ENCODE peak calls at places on chromosomes 5 and 9, in eight cellular contexts. Z is tibial artery; U is fibroblast of lung; R is H9; V is A673; S is CD8-positive, alpha-beta T cell; N is upper lobe of left lung; Q is left ventricle myocardium inferior. D is an unnamed sample.

GRCh38 chr5:31232273-31232888 is 38.9 kb downstream of the CDH6 start:
- DNase-seq in Z (no peak), U (peak), R (peak), V (peak), S (no peak), N (no peak), Q (no peak), D (no peak)

GRCh38 chr5:180104131-180104530 is 32.6 kb upstream of the RNF130 start:
- DNase-seq in Z (peak), U (no peak), R (no peak), V (no peak), S (no peak), N (no peak), Q (no peak), D (no peak)

GRCh38 chr9:33637881-33638280 is 113.8 kb downstream of the ANKRD18B start:
- DNase-seq in Z (no peak), U (no peak), R (no peak), V (no peak), S (no peak), N (no peak), Q (no peak), D (no peak)

GRCh38 chr9:113578877-113579269 is 115.3 kb downstream of the RGS3 start:
- DNase-seq in Z (no peak), U (peak), R (no peak), V (no peak), S (peak), N (peak), Q (peak), D (no peak)

GRCh38 chr5:180187767-180188166 is 21.2 kb downstream of the RASGEF1C start:
- DNase-seq in Z (no peak), U (no peak), R (no peak), V (no peak), S (no peak), N (no peak), Q (no peak), D (no peak)

GRCh38 chr5:149485655-149486615 is 65.3 kb downstream of the CSNK1A1 start:
- DNase-seq in Z (peak), U (peak), R (no peak), V (peak), S (no peak), N (peak), Q (peak), D (no peak)

GRCh38 chr5:80160242-80160641 is 95.6 kb downstream of the SERINC5 start:
- DNase-seq in Z (no peak), U (no peak), R (no peak), V (no peak), S (no peak), N (no peak), Q (no peak), D (no peak)

GRCh38 chr5:53071298-53071697 is 38.3 kb downstream of the MOCS2 start:
- DNase-seq in Z (no peak), U (no peak), R (no peak), V (no peak), S (no peak), N (no peak), Q (no peak), D (no peak)

GRCh38 chr5:474826-475661 is 32.1 kb downstream of the EXOC3 start:
- DNase-seq in Z (peak), U (no peak), R (no peak), V (no peak), S (no peak), N (no peak), Q (peak), D (peak)

GRCh38 chr9:81673310-81673709 is 16.0 kb downstream of the TLE1 start:
- DNase-seq in Z (no peak), U (no peak), R (peak), V (no peak), S (no peak), N (no peak), Q (no peak), D (no peak)

GRCh38 chr5:142395334-142395733 is 70.5 kb upstream of the SPRY4 start:
- DNase-seq in Z (peak), U (no peak), R (no peak), V (no peak), S (no peak), N (no peak), Q (no peak), D (no peak)

GRCh38 chr9:125343518-125344284 is 82.1 kb downstream of the GAPVD1 start:
- DNase-seq in Z (no peak), U (peak), R (peak), V (peak), S (no peak), N (peak), Q (no peak), D (no peak)

GRCh38 chr5:136080483-136081180 is 51.8 kb downstream of the TGFBI start:
- DNase-seq in Z (peak), U (peak), R (peak), V (peak), S (peak), N (peak), Q (peak), D (peak)

GRCh38 chr9:116020146-116020545 is 133.4 kb upstream of the PAPPA start:
- DNase-seq in Z (no peak), U (peak), R (no peak), V (no peak), S (no peak), N (no peak), Q (no peak), D (no peak)

GRCh38 chr9:106877345-106877744 is 14.4 kb downstream of the ZNF462 start:
- DNase-seq in Z (no peak), U (no peak), R (no peak), V (no peak), S (no peak), N (no peak), Q (no peak), D (no peak)

GRCh38 chr9:106880081-106880480 is 17.1 kb downstream of the ZNF462 start:
- DNase-seq in Z (no peak), U (no peak), R (no peak), V (no peak), S (no peak), N (no peak), Q (no peak), D (no peak)

GRCh38 chr9:106878081-106878837 is 15.3 kb downstream of the ZNF462 start:
- DNase-seq in Z (no peak), U (no peak), R (peak), V (no peak), S (no peak), N (no peak), Q (no peak), D (no peak)

GRCh38 chr9:106880863-106881262 is 17.9 kb downstream of the ZNF462 start:
- DNase-seq in Z (no peak), U (peak), R (no peak), V (no peak), S (no peak), N (no peak), Q (no peak), D (peak)

GRCh38 chr9:106878943-106879916 is 16.3 kb downstream of the ZNF462 start:
- DNase-seq in Z (peak), U (peak), R (no peak), V (peak), S (no peak), N (peak), Q (peak), D (peak)
- H3K27ac ChIP-seq in Z (no peak), U (peak), R (peak), V (no peak), S (no peak), N (peak), Q (peak), D (peak)

DNA sequence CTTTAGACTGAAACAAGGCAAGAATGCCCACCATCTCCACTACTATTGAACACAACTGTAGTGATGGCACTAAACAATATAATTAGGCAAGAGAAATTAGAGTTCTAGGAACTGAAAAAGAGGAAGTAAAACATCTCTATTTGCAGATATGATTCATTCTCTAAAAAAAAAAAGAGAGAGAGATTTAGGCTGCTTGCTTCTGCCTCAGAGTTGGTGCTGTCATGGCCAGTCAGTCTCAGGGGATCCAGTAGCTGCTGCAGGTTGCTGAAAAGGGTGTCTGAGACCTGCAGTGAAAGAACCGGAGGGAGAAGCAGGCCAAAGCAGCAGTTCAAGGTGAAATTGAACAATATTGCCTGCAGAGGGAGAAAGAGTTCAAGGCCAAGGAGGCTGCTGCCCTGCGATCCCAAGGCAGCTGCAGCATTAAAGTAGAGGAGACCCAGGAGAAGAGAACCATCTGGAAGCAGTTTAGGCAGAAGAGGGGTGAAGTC is 72.5 kb downstream of the AP3B1 start:
- DNase-seq in Z (no peak), U (no peak), R (peak), V (peak), S (no peak), N (no peak), Q (no peak), D (no peak)
- TF ChIP-seq CTCF in Z (no peak), U (no peak), R (peak), V (peak), S (no peak), N (no peak), Q (no peak), D (no peak)

DNA sequence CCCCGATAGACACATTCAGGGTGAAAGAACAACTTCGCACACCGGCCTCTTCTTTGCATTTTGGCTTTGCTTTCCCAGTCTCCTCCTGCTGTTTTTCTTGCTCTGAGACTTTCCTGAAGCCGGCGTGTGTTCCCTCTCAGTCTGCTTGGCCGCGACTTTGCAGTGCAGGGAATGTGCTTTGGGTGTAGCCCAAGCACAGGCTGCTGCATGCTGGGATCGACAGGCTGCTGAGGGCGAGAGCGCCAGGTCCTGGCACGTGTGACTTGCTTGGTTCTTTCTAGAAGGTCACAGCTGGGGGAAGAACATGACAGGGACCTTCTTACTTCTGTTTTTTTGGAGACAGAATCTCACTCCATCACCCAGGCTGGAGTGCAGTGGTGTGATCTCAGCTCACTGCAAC is 40.6 kb downstream of the TENT4A start:
- DNase-seq in Z (peak), U (no peak), R (no peak), V (no peak), S (no peak), N (no peak), Q (no peak), D (no peak)
- H3K27ac ChIP-seq in Z (no peak), U (no peak), R (no peak), V (no peak), S (no peak), N (no peak), Q (no peak), D (no peak)

DNA sequence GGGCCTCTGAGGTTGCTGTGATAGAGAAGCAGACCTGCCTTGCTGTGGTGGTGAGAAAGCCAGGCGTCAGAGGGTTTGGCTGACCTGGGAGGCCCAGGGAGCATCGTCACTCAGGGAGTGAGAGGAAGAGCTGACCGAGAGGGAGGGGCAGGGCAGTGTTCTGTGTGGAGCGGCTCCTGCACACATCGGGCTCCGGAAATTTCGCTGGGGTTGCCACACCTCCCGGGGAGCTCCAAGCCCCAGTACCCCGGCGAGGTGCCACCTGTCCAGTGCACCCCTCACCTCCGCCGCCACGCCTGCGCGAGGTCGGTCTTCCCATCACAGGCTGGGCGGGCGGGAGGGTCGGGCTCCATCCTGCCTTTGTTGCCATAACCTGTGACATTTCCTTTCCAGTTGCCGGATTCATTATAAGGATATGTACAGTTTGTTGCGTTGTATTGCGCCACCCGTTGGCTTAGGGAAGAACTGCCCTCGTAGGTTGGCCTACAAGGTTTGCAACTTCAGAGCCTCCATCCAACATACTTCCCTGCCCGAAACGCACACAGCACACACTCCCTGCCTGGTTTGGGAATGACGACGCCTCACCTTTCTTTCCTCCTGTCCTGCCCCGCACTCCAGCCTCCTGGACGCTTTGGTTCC is 223.2 kb downstream of the CACNA1B start:
- DNase-seq in Z (no peak), U (no peak), R (peak), V (peak), S (no peak), N (peak), Q (no peak), D (no peak)
- TF ChIP-seq CTCF in Z (no peak), U (no peak), R (peak), V (peak), S (no peak), N (no peak), Q (peak), D (no peak)

GRCh38 chr9:93186151-93186715 is 2.3 kb downstream of the WNK2 start:
- DNase-seq in Z (no peak), U (no peak), R (no peak), V (no peak), S (no peak), N (no peak), Q (no peak), D (no peak)

GRCh38 chr9:93188426-93189368 is 4.8 kb downstream of the WNK2 start:
- DNase-seq in Z (no peak), U (no peak), R (no peak), V (no peak), S (no peak), N (no peak), Q (no peak), D (no peak)

GRCh38 chr9:93185261-93186150 is 1.6 kb downstream of the WNK2 start:
- DNase-seq in Z (no peak), U (no peak), R (no peak), V (no peak), S (no peak), N (no peak), Q (no peak), D (no peak)

GRCh38 chr9:93187574-93187973 is 3.6 kb downstream of the WNK2 start:
- DNase-seq in Z (no peak), U (no peak), R (no peak), V (no peak), S (no peak), N (no peak), Q (peak), D (no peak)

GRCh38 chr9:93187047-93187446 is 3.1 kb downstream of the WNK2 start:
- DNase-seq in Z (no peak), U (no peak), R (no peak), V (no peak), S (no peak), N (no peak), Q (peak), D (no peak)
- H3K27ac ChIP-seq in Z (no peak), U (no peak), R (no peak), V (no peak), S (no peak), N (no peak), Q (peak), D (no peak)

GRCh38 chr5:88840497-88840896 is 42.5 kb downstream of the MEF2C start:
- DNase-seq in Z (no peak), U (no peak), R (no peak), V (no peak), S (no peak), N (no peak), Q (no peak), D (no peak)

GRCh38 chr5:88839238-88839637 is 43.7 kb downstream of the MEF2C start:
- DNase-seq in Z (no peak), U (no peak), R (no peak), V (no peak), S (no peak), N (no peak), Q (no peak), D (no peak)

GRCh38 chr5:88837222-88837621 is 45.8 kb downstream of the MEF2C start:
- DNase-seq in Z (no peak), U (no peak), R (no peak), V (no peak), S (no peak), N (no peak), Q (no peak), D (no peak)

GRCh38 chr5:88837817-88838216 is 45.2 kb downstream of the MEF2C start:
- DNase-seq in Z (no peak), U (no peak), R (no peak), V (no peak), S (no peak), N (no peak), Q (no peak), D (no peak)

GRCh38 chr5:88838500-88838899 is 44.5 kb downstream of the MEF2C start:
- DNase-seq in Z (no peak), U (no peak), R (no peak), V (no peak), S (no peak), N (no peak), Q (no peak), D (no peak)
- TF ChIP-seq CTCF in Z (no peak), U (no peak), R (no peak), V (no peak), S (no peak), N (no peak), Q (no peak), D (no peak)

GRCh38 chr9:78812665-78813064 is 515.7 kb downstream of the PSAT1 start:
- DNase-seq in Z (no peak), U (no peak), R (no peak), V (no peak), S (no peak), N (no peak), Q (no peak), D (no peak)

GRCh38 chr9:78811562-78812276 is 514.8 kb downstream of the PSAT1 start:
- DNase-seq in Z (no peak), U (peak), R (no peak), V (no peak), S (no peak), N (no peak), Q (no peak), D (no peak)

GRCh38 chr9:78806492-78807160 is 509.7 kb downstream of the PSAT1 start:
- DNase-seq in Z (no peak), U (no peak), R (no peak), V (no peak), S (no peak), N (no peak), Q (no peak), D (no peak)

GRCh38 chr9:78807286-78807685 is 510.4 kb downstream of the PSAT1 start:
- DNase-seq in Z (no peak), U (no peak), R (no peak), V (no peak), S (no peak), N (no peak), Q (no peak), D (no peak)

DNA sequence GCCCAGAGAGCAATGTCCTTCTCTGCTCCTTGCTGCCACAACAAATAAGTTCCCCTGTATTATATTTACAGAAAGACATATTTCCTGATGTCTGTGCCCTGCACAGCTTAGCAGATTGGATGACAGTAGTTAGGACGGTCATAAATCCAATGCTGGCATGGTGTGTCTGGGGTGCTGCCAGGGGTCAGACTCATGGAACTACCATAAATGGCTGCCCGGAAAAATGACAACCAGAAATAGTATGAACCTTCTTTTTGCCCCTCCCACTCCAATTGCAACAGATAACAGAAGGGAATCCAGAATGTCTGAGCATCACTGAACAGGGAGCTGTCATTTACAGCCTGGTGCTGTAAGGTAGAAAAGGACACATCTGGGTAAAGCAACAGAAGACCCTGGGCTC is 511.2 kb downstream of the PSAT1 start:
- DNase-seq in Z (no peak), U (no peak), R (no peak), V (no peak), S (no peak), N (no peak), Q (no peak), D (no peak)
- H3K27ac ChIP-seq in Z (no peak), U (no peak), R (no peak), V (no peak), S (no peak), N (no peak), Q (no peak), D (no peak)

GRCh38 chr5:103256178-103256577 is 2.4 kb upstream of the MACIR start:
- DNase-seq in Z (no peak), U (no peak), R (no peak), V (no peak), S (no peak), N (no peak), Q (no peak), D (no peak)
- TF ChIP-seq CTCF in Z (no peak), U (peak), R (no peak), V (no peak), S (no peak), N (no peak), Q (peak), D (no peak)

DNA sequence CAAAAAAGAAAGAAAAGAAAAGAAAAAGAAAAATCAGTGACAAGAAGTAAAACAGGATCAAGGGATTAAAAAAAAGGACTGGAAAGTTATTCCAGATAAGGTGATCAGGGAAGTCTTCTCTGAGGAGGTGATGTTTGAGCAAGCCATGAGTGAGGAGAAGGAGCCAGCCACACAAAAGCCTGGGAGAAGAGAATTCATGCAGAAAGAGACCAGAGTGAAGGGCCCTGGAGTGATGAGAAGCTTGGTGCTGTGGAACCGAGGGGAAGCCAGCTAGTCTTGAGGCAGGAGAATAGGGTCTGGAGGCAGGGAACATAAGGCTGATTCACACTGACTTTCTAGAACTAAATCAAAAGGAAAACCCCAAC is 4.0 kb upstream of the EXOSC2 start:
- DNase-seq in Z (no peak), U (no peak), R (no peak), V (no peak), S (no peak), N (no peak), Q (no peak), D (no peak)
- H3K27ac ChIP-seq in Z (peak), U (no peak), R (no peak), V (peak), S (no peak), N (peak), Q (peak), D (peak)